ENCODE peak calls at places on chromosomes 7 and 10, in four cellular contexts. I is SK-N-MC, J is H7, W is suprapubic skin. L is an unnamed sample.

GRCh38 chr7:95886501-95887090 is 114.2 kb downstream of the DYNC1I1 start:
- DNase-seq in W (no peak), J (no peak), I (no peak), L (no peak)

GRCh38 chr10:49282879-49283321 is 16.1 kb upstream of the C10orf71 start:
- DNase-seq in I (no peak), J (no peak), W (no peak), L (no peak)

GRCh38 chr10:4673279-4674040 is 152.5 kb upstream of the AKR1E2 start:
- DNase-seq in J (no peak), W (no peak), I (no peak), L (no peak)

GRCh38 chr7:2299853-2300512 is 14.3 kb downstream of the SNX8 start:
- DNase-seq in I (peak; percentile 1), J (no peak), W (no peak), L (no peak)

GRCh38 chr10:110725809-110726641 is 81.9 kb downstream of the RBM20 start:
- DNase-seq in W (no peak), I (no peak), J (no peak), L (no peak)

GRCh38 chr10:79102056-79102874 is 33.5 kb downstream of the ZMIZ1 start:
- DNase-seq in J (peak; percentile 82), I (no peak), W (no peak), L (peak; percentile 72)

GRCh38 chr7:118531566-118531965 is 307.1 kb downstream of the ANKRD7 start:
- DNase-seq in J (no peak), W (no peak), I (no peak), L (no peak)

GRCh38 chr10:88787463-88787862 is 15.1 kb upstream of the LIPM start:
- DNase-seq in W (no peak), I (no peak), J (no peak), L (no peak)

GRCh38 chr7:66790725-66791124 is 50.2 kb downstream of the RABGEF1 start:
- DNase-seq in W (no peak), J (no peak), I (no peak), L (no peak)

GRCh38 chr10:51986531-51986930 is 287.1 kb upstream of the CSTF2T start:
- DNase-seq in I (no peak), J (no peak), W (no peak), L (no peak)

GRCh38 chr7:85682819-85683218 is 496.0 kb upstream of the SEMA3D start:
- DNase-seq in J (no peak), W (no peak), I (no peak), L (no peak)

DNA sequence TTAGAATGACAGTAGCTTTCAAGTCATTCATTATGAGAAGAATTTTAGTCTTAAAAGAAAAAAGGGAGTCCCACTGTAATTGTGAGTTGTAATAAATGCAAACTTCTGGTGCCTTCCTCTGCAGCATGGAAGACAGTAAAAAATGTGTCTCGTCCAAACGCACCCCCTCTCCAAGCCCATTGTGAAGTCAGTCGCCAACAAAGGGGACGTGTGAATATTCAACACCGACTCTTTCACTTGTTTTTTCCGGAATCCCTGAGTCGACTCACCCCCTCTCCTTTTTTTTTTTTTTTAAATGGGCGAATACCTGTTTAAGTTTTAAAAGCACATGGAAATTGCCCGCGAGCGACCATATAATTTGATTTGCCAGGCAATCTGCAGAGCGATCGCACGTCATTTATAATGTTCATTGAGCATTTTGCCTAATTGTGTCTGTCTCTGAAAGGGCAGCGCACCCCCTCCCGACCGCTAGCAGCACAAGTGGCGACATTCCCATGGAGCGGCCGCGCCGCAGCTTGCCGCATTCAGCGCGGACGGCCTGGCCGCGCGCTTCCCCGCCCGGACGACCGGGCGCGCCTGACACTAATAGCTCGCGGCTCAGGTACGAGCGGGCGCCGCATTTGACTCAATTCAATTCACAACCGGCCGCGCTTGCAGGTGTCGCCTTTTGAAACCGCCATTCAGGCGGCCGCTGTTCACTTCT is 19.1 kb upstream of the PTF1A start:
- DNase-seq in W (no peak), J (peak; percentile 87), I (no peak), L (no peak)
- H3K4me3 ChIP-seq in W (no peak overlapping the region), J (peak overlapping the region; percentile 24), I (peak overlapping the region; percentile 30), L (peak overlapping the region; percentile 32)

GRCh38 chr10:62054825-62055224 is 153.3 kb downstream of the ARID5B start:
- DNase-seq in W (no peak), J (no peak), I (no peak), L (no peak)
- H3K4me3 ChIP-seq in W (peak overlapping the region; percentile 25), J (no peak overlapping the region), I (peak overlapping the region; percentile 47), L (peak overlapping the region; percentile 3)

GRCh38 chr7:27176962-27177794 is 3.1 kb upstream of the HOXA10 start:
- DNase-seq in W (peak; percentile 65), I (no peak), J (peak; percentile 49), L (no peak)
- H3K4me3 ChIP-seq in W (peak overlapping the region; percentile 32), I (no peak overlapping the region), J (no peak overlapping the region), L (no peak overlapping the region)

GRCh38 chr7:79453266-79453557 is 255 bp downstream of the MAGI2 start:
- DNase-seq in I (no peak), W (no peak), J (no peak), L (no peak)
- H3K4me3 ChIP-seq in I (peak overlapping the region; percentile 88), W (peak overlapping the region; percentile 70), J (peak overlapping the region; percentile 66), L (peak overlapping the region; percentile 78)

DNA sequence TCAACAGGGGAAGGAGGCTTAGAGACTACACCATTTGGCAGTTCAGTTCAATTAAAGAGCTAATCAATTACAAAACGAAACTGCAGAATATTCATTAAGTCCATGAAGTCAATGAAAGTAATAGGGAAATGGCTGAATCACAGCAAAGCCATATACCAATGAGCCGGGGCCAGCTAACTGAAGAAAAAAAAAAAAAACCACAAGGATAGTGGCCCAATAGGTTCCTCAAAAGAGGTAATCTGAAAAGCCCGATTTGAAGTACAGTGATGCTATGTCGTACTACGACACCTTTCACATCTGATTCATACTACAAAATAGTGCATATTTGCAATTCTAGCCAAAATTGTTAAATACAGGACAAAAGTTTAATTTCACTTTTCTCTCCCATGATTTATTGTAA is 2.5 kb downstream of the ARHGAP12 start:
- DNase-seq in I (no peak), J (no peak), W (no peak), L (no peak)
- H3K4me3 ChIP-seq in I (no peak overlapping the region), J (no peak overlapping the region), W (peak overlapping the region; percentile 85), L (no peak overlapping the region)

L was measured in right atrium auricular region.